ENCODE peak calls at places on chromosomes 16 and 17, in five cellular contexts. Z, O, A, M and L are unnamed samples.

GRCh38 chr16:57028086-57028485 is 38.7 kb downstream of the NLRC5 start:
- DNase-seq in Z (no peak), O (no peak), A (no peak), M (no peak), L (peak; percentile 66)

GRCh38 chr17:8628609-8629169 is 1.8 kb downstream of the MYH10 start:
- DNase-seq in Z (peak; percentile 37), O (no peak), A (no peak), M (no peak), L (no peak)

GRCh38 chr17:32009262-32009542 is 2.0 kb downstream of the LRRC37B start:
- DNase-seq in Z (no peak), O (no peak), A (no peak), M (no peak), L (no peak)

GRCh38 chr16:84714028-84714427 is 14.2 kb downstream of the USP10 start:
- DNase-seq in Z (no peak), O (no peak), A (no peak), M (no peak), L (no peak)

GRCh38 chr16:89150090-89150835 is 21.3 kb upstream of the CDH15 start:
- DNase-seq in Z (no peak), O (no peak), A (no peak), M (peak; percentile 37), L (peak; percentile 63)

GRCh38 chr17:5708344-5708743 is 124.0 kb upstream of the NLRP1 start:
- DNase-seq in Z (no peak), O (no peak), A (no peak), M (no peak), L (no peak)

GRCh38 chr16:79784007-79784406 is 183.5 kb upstream of the MAF start:
- DNase-seq in Z (peak; percentile 42), O (no peak), A (no peak), M (no peak), L (no peak)

GRCh38 chr16:56279914-56280313 is 88.6 kb downstream of the GNAO1 start:
- DNase-seq in Z (no peak), O (no peak), A (no peak), M (no peak), L (no peak)

GRCh38 chr17:28967240-28968135 is 16.2 kb upstream of the PHF12 start:
- DNase-seq in Z (no peak), O (no peak), A (peak; percentile 74), M (no peak), L (no peak)

GRCh38 chr16:11806721-11807120 is 9.7 kb upstream of the ZC3H7A start:
- DNase-seq in Z (peak; percentile 86), O (no peak), A (no peak), M (no peak), L (no peak)

GRCh38 chr16:54430491-54431030 is 144.0 kb upstream of the IRX3 start:
- DNase-seq in Z (peak; percentile 59), O (peak; percentile 56), A (peak; percentile 56), M (no peak), L (no peak)

GRCh38 chr17:38509772-38510423 is 81.6 kb downstream of the ARHGAP23 start:
- DNase-seq in Z (peak; percentile 31), O (no peak), A (peak; percentile 86), M (no peak), L (no peak)

GRCh38 chr17:64780096-64781012 is 118.2 kb upstream of the SMURF2 start:
- DNase-seq in Z (no peak), O (peak; percentile 85), A (peak; percentile 98), M (peak; percentile 89), L (no peak)

GRCh38 chr17:14302421-14303099 is 1.7 kb downstream of the HS3ST3B1 start:
- DNase-seq in Z (peak; percentile 86), O (peak; percentile 92), A (peak; percentile 96), M (peak; percentile 92), L (no peak)

GRCh38 chr16:14196539-14196938 is 125.4 kb downstream of the MRTFB start:
- DNase-seq in Z (peak; percentile 24), O (no peak), A (no peak), M (no peak), L (no peak)

GRCh38 chr16:586645-587590 is 2.9 kb upstream of the RAB40C start:
- DNase-seq in Z (peak; percentile 42), O (no peak), A (no peak), M (no peak), L (no peak)

GRCh38 chr17:17313350-17313991 is 10.3 kb downstream of the NT5M start:
- DNase-seq in Z (no peak), O (no peak), A (peak; percentile 95), M (peak; percentile 70), L (no peak)

GRCh38 chr16:15636392-15636873 is 6.5 kb downstream of the MARF1 start:
- DNase-seq in Z (no peak), O (no peak), A (no peak), M (no peak), L (no peak)

GRCh38 chr17:75830168-75831031 is 13.8 kb downstream of the UNC13D start:
- DNase-seq in Z (no peak), O (no peak), A (peak; percentile 96), M (peak; percentile 80), L (no peak)

GRCh38 chr16:68356249-68356918 is 45.6 kb downstream of the PRMT7 start:
- DNase-seq in Z (no peak), O (no peak), A (no peak), M (peak; percentile 54), L (no peak)

GRCh38 chr17:21199311-21199710 is 14.7 kb downstream of the TMEM11 start:
- DNase-seq in Z (no peak), O (no peak), A (peak; percentile 69), M (no peak), L (peak; percentile 60)

GRCh38 chr16:75763250-75763649 is 37.0 kb upstream of the CPHXL start:
- DNase-seq in Z (no peak), O (no peak), A (no peak), M (no peak), L (no peak)

GRCh38 chr17:28372203-28372944 is 880 bp downstream of the SARM1 start:
- DNase-seq in Z (peak; percentile 28), O (no peak), A (no peak), M (peak; percentile 50), L (no peak)

GRCh38 chr16:47461598-47462266 is 601 bp downstream of the PHKB start:
- DNase-seq in Z (peak; percentile 53), O (no peak), A (no peak), M (no peak), L (peak; percentile 75)

GRCh38 chr16:83552193-83552592 is 255.6 kb upstream of the HSBP1 start:
- DNase-seq in Z (peak; percentile 1), O (no peak), A (no peak), M (no peak), L (peak; percentile 65)

GRCh38 chr17:59842901-59843652 is 49.7 kb downstream of the TUBD1 start:
- DNase-seq in Z (peak; percentile 97), O (no peak), A (peak; percentile 68), M (peak; percentile 73), L (peak; percentile 98)

GRCh38 chr17:59840329-59840907 is 52.3 kb downstream of the TUBD1 start:
- DNase-seq in Z (peak; percentile 56), O (no peak), A (peak; percentile 85), M (no peak), L (no peak)

GRCh38 chr17:59839646-59840328 is 53.0 kb downstream of the TUBD1 start:
- DNase-seq in Z (peak; percentile 60), O (no peak), A (peak; percentile 44), M (no peak), L (peak; percentile 25)

GRCh38 chr17:59838196-59838911 is 54.4 kb downstream of the TUBD1 start:
- DNase-seq in Z (peak; percentile 65), O (no peak), A (peak; percentile 74), M (no peak), L (no peak)

GRCh38 chr17:59840908-59841666 is 51.7 kb downstream of the TUBD1 start:
- DNase-seq in Z (peak; percentile 64), O (no peak), A (no peak), M (no peak), L (peak; percentile 56)
- H3K4me1 ChIP-seq in Z (peaks cover 5% of the 10 kb centered on the region), O (peaks cover 76% of the 10 kb centered on the region), A (peaks cover 3% of the 10 kb centered on the region), M (peaks cover 10% of the 10 kb centered on the region), L (peaks cover 20% of the 10 kb centered on the region)

GRCh38 chr16:86899156-86899555 is 320.8 kb downstream of the FOXL1 start:
- DNase-seq in Z (no peak), O (no peak), A (no peak), M (no peak), L (no peak)
- H3K27ac ChIP-seq in Z (no peak overlapping the region), O (no peak overlapping the region), A (no peak overlapping the region), M (no peak overlapping the region), L (no peak overlapping the region)

GRCh38 chr17:67993153-67993997 is 2.9 kb downstream of the C17orf58 start:
- DNase-seq in Z (peak; percentile 84), O (peak; percentile 87), A (peak; percentile 94), M (peak; percentile 89), L (no peak)

GRCh38 chr17:67994827-67995567 is 1.3 kb downstream of the C17orf58 start:
- DNase-seq in Z (peak; percentile 91), O (no peak), A (peak; percentile 53), M (no peak), L (peak; percentile 75)

GRCh38 chr17:67998466-67998865 is 2.2 kb upstream of the C17orf58 start:
- DNase-seq in Z (no peak), O (no peak), A (no peak), M (no peak), L (no peak)

GRCh38 chr17:67993998-67994361 is 2.3 kb downstream of the C17orf58 start:
- DNase-seq in Z (peak; percentile 31), O (peak; percentile 84), A (no peak), M (no peak), L (peak; percentile 17)

DNA sequence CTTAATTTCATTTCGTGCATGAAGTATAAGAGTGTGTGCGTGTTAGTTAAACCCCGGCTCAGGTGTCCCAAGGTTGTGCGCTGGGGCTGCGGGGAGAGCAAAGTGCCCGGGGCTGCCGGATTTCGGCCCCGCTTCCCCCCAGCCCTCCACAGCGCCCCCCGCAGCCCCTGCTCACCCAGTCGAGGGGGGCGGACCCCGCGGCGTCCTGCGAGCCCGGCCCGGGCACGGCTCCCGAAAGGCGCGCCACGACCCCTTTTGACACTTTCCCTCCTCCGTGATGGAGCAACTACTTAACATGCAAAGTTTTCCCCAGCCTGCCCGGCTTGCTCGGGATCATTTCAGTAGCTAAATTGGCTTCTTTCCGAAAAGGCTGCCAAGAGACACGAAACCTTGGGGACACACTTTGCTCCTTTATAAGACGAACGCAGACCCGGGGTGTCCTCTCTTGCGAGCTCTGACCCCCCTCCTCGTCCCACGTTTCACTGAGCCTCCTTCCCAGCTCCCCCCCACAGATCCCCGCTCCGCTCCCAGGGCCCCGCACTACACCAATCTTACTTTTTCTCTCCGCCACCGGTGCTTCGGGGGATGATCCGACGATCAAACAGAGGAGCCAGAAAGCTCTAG is 589 bp downstream of the C17orf58 start:
- DNase-seq in Z (peak; percentile 14), O (no peak), A (peak; percentile 85), M (peak; percentile 54), L (no peak)
- TF ChIP-seq CTCF in Z (no peak), O (no peak), A (no peak), M (no peak), L (no peak)

DNA sequence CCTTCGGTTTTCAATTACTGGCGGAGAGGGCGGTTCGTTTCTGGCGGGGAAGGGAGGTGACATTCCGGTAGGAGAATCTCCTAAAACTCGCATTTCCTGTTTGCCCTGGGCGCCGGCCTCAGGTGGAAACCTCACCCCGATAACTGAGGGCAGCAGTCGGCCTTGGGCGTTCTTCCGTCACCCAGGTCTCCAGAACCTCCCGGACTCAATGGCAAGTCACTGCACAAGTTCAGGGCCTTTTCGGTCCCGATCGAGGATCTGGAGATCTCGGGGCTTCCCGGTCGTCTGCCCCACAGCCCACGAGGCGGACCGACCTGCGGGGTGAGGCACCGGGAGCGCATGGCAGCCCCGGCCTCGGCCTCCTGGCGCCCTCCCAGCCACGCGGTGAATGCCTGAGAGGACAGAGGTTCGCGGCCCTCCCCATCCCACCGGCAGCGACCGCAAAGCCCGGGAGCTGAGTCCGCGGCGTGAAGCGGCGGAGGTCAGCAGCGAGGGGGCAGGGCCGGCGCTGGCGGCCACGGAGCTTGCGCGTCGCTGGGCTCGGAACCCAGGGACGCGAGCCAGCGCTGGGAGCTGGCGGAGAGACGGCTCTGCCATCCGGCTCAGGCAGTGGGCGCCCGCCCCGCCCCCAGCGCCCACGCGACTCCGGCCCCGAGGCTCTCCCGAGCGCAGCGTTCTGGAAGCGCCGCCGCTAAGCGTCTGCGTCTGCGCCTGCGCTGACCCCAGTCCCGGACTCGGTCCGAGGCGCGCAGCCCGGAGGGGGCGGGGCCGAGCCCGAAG is 58.4 kb downstream of the SRL start:
- DNase-seq in Z (peak; percentile 90), O (peak; percentile 93), A (peak; percentile 98), M (peak; percentile 96), L (peak; percentile 78)
- H3K4me1 ChIP-seq in Z (peaks cover 2% of the 10 kb centered on the region), O (peaks cover 35% of the 10 kb centered on the region), A (no peaks in the 10 kb centered on the region), M (no peaks in the 10 kb centered on the region), L (no peaks in the 10 kb centered on the region)